ENCODE peak calls at places on chromosome 12, in six cellular contexts. I, B, Q, P, J and G are unnamed samples.

GRCh38 chr12:3171195-3171591 is 94.0 kb downstream of the TSPAN9 start:
- DNase-seq in I (no peak), B (no peak), Q (no peak), P (peak; percentile 26), J (no peak), G (no peak)

GRCh38 chr12:123134265-123134664 is 16.6 kb downstream of the PITPNM2 start:
- DNase-seq in I (no peak), B (no peak), Q (no peak), P (no peak), J (no peak), G (no peak)

GRCh38 chr12:41510470-41510869 is 322.4 kb downstream of the PDZRN4 start:
- DNase-seq in I (no peak), B (no peak), Q (no peak), P (no peak), J (no peak), G (peak; percentile 73)

GRCh38 chr12:104180389-104180788 is 35.2 kb upstream of the TXNRD1 start:
- DNase-seq in I (no peak), B (no peak), Q (no peak), P (peak; percentile 85), J (no peak), G (peak; percentile 8)

GRCh38 chr12:102350070-102350469 is 130.3 kb downstream of the IGF1 start:
- DNase-seq in I (no peak), B (no peak), Q (no peak), P (no peak), J (no peak), G (no peak)

GRCh38 chr12:71938728-71939385 is at the start of gene TPH2:
- DNase-seq in I (peak; percentile 96), B (peak; percentile 20), Q (peak; percentile 63), P (peak; percentile 61), J (peak; percentile 38), G (peak; percentile 56)

GRCh38 chr12:116718578-116719454 is 19.1 kb downstream of the SPRING1 start:
- DNase-seq in I (no peak), B (no peak), Q (no peak), P (no peak), J (no peak), G (no peak)

GRCh38 chr12:52713960-52714886 is 10.9 kb upstream of the KRT77 start:
- DNase-seq in I (peak; percentile 75), B (no peak), Q (peak; percentile 67), P (peak; percentile 42), J (peak; percentile 82), G (no peak)

GRCh38 chr12:104458645-104459555 is 2.2 kb downstream of the CHST11 start:
- DNase-seq in I (peak; percentile 25), B (peak; percentile 20), Q (peak; percentile 28), P (no peak), J (peak; percentile 64), G (no peak)

GRCh38 chr12:122336015-122336946 is 70.0 kb upstream of the VPS33A start:
- DNase-seq in I (peak; percentile 28), B (no peak), Q (peak; percentile 24), P (peak; percentile 51), J (no peak), G (no peak)

GRCh38 chr12:96501139-96501741 is 11.9 kb downstream of the CFAP54 start:
- DNase-seq in I (no peak), B (peak; percentile 18), Q (peak; percentile 15), P (peak; percentile 84), J (no peak), G (no peak)

GRCh38 chr12:79522657-79523386 is 167.9 kb downstream of the PAWR start:
- DNase-seq in I (no peak), B (no peak), Q (no peak), P (no peak), J (no peak), G (no peak)

GRCh38 chr12:22691319-22691718 is 66.3 kb downstream of the ETNK1 start:
- DNase-seq in I (no peak), B (no peak), Q (no peak), P (no peak), J (no peak), G (no peak)

GRCh38 chr12:79935624-79936040 is 735 bp upstream of the PPP1R12A start:
- DNase-seq in I (no peak), B (no peak), Q (peak; percentile 2), P (no peak), J (no peak), G (no peak)

GRCh38 chr12:57724936-57725740 is 13.4 kb downstream of the AGAP2 start:
- DNase-seq in I (no peak), B (no peak), Q (no peak), P (no peak), J (no peak), G (no peak)

GRCh38 chr12:49527361-49528130 is 11.3 kb upstream of the KCNH3 start:
- DNase-seq in I (no peak), B (no peak), Q (no peak), P (no peak), J (no peak), G (no peak)

GRCh38 chr12:93134893-93135285 is 205.8 kb upstream of the EEA1 start:
- DNase-seq in I (no peak), B (no peak), Q (no peak), P (no peak), J (no peak), G (no peak)

GRCh38 chr12:1318327-1319031 is 275.9 kb downstream of the FBXL14 start:
- DNase-seq in I (peak; percentile 43), B (no peak), Q (no peak), P (no peak), J (no peak), G (peak; percentile 35)

GRCh38 chr12:40946612-40947194 is 241.4 kb upstream of the PDZRN4 start:
- DNase-seq in I (no peak), B (no peak), Q (peak; percentile 17), P (peak; percentile 51), J (no peak), G (no peak)

GRCh38 chr12:90883456-90883855 is 71.5 kb downstream of the CCER1 start:
- DNase-seq in I (no peak), B (no peak), Q (no peak), P (no peak), J (no peak), G (no peak)

GRCh38 chr12:87667378-87667777 is 361.8 kb downstream of the C12orf50 start:
- DNase-seq in I (no peak), B (no peak), Q (no peak), P (peak; percentile 55), J (no peak), G (no peak)

GRCh38 chr12:123478762-123479161 is 20.8 kb downstream of the SNRNP35 start:
- DNase-seq in I (no peak), B (peak; percentile 72), Q (no peak), P (no peak), J (no peak), G (no peak)

GRCh38 chr12:8911606-8912268 is 2.6 kb upstream of the PHC1 start:
- DNase-seq in I (no peak), B (no peak), Q (no peak), P (no peak), J (no peak), G (no peak)

GRCh38 chr12:92602476-92602875 is 100.3 kb upstream of the PLEKHG7 start:
- DNase-seq in I (no peak), B (no peak), Q (no peak), P (peak; percentile 82), J (no peak), G (no peak)

GRCh38 chr12:23950011-23950774 is 723 bp upstream of the SOX5 start:
- DNase-seq in I (peak; percentile 19), B (no peak), Q (peak; percentile 21), P (no peak), J (no peak), G (no peak)

GRCh38 chr12:873954-874353 is 75.5 kb downstream of the RAD52 start:
- DNase-seq in I (no peak), B (no peak), Q (no peak), P (peak; percentile 21), J (no peak), G (no peak)

GRCh38 chr12:113130457-113131135 is 5.0 kb downstream of the RASAL1 start:
- DNase-seq in I (peak; percentile 41), B (no peak), Q (peak; percentile 73), P (peak; percentile 48), J (no peak), G (no peak)
- TF ChIP-seq CTCF in I (no peak), B (no peak), Q (peak; percentile 35), P (peak; percentile 40), J (no peak), G (peak; percentile 12)

GRCh38 chr12:60822601-60823000 is 1226.8 kb downstream of the SLC16A7 start:
- DNase-seq in I (no peak), B (no peak), Q (no peak), P (no peak), J (no peak), G (no peak)

GRCh38 chr12:60819794-60820193 is 1224.0 kb downstream of the SLC16A7 start:
- DNase-seq in I (no peak), B (no peak), Q (no peak), P (no peak), J (no peak), G (no peak)
- TF ChIP-seq CTCF in I (no peak), B (no peak), Q (no peak), P (no peak), J (no peak), G (no peak)

GRCh38 chr12:110537605-110538409 is 35.7 kb downstream of the RAD9B start:
- DNase-seq in I (no peak), B (peak; percentile 74), Q (no peak), P (no peak), J (no peak), G (no peak)

GRCh38 chr12:110536834-110537604 is 34.9 kb downstream of the RAD9B start:
- DNase-seq in I (no peak), B (no peak), Q (no peak), P (no peak), J (no peak), G (no peak)

GRCh38 chr12:110543252-110543959 is 39.7 kb downstream of the PPTC7 start:
- DNase-seq in I (no peak), B (peak; percentile 89), Q (no peak), P (no peak), J (no peak), G (peak; percentile 98)

GRCh38 chr12:110538869-110539622 is 36.9 kb downstream of the RAD9B start:
- DNase-seq in I (no peak), B (no peak), Q (no peak), P (no peak), J (no peak), G (no peak)

DNA sequence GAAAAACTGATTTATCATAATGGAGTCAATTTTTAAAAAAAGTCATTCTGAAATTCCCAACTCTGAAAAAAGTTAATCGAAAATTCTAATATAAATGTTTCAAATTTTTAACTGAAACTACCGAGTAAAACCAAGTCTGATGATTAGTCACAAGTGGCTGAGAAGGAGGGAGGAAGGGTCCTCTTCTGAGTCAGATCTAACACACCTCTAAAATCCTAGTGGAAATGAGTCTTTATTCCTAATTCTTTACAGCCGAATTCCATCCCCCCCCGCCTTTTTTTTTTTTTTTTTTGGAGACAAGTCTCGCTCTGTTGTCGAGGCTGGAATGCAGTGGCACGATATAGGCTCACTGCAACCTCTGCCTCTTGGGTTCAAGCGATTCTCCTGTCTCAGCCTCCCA is 37.9 kb downstream of the RAD9B start:
- DNase-seq in I (no peak), B (no peak), Q (no peak), P (no peak), J (no peak), G (no peak)
- TF ChIP-seq CTCF in I (no peak), B (no peak), Q (no peak), P (no peak), J (no peak), G (no peak)

GRCh38 chr12:78181544-78182162 is 351.0 kb downstream of the NAV3 start:
- DNase-seq in I (peak; percentile 39), B (no peak), Q (peak; percentile 1), P (peak; percentile 65), J (no peak), G (peak; percentile 49)
- TF ChIP-seq CTCF in I (peak; percentile 77), B (peak; percentile 28), Q (peak; percentile 66), P (peak; percentile 85), J (no peak), G (peak; percentile 78)